ENCODE peak calls at places on chromosomes 4 and X, in four cellular contexts. B is right lobe of liver, L is heart left ventricle, X is prostate gland. Q is an unnamed sample.

GRCh38 chr4:81724925-81725329 is 253.2 kb upstream of the RASGEF1B start:
- DNase-seq in B (peak), L (peak), X (no peak), Q (no peak)

GRCh38 chr4:81919810-81920209 is 448.1 kb upstream of the RASGEF1B start:
- DNase-seq in X (no peak), B (no peak), L (no peak), Q (no peak)

GRCh38 chrX:72299891-72300630 is 5.7 kb downstream of the CITED1 start:
- DNase-seq in B (no peak), X (no peak), L (no peak), Q (no peak)

GRCh38 chr4:56981795-56982201 is 3.1 kb downstream of the POLR2B start:
- DNase-seq in B (no peak), L (no peak), X (no peak), Q (no peak)

GRCh38 chr4:94892051-94892450 is 134.3 kb downstream of the BMPR1B start:
- DNase-seq in X (no peak), L (no peak), B (no peak), Q (no peak)

GRCh38 chrX:132750312-132751042 is 208.0 kb downstream of the HS6ST2 start:
- DNase-seq in L (no peak), B (no peak), X (no peak), Q (peak)

GRCh38 chr4:81180916-81181315 is 34.1 kb downstream of the PRKG2 start:
- DNase-seq in B (no peak), X (no peak), L (no peak), Q (peak)

GRCh38 chrX:39582091-39582490 is 515.7 kb downstream of the BCOR start:
- DNase-seq in X (no peak), B (no peak), L (no peak), Q (peak)

GRCh38 chr4:189615217-189615663 is 325.4 kb upstream of the FRG1 start:
- DNase-seq in X (no peak), L (no peak), B (no peak), Q (no peak)

GRCh38 chr4:47705326-47705981 is 132.4 kb downstream of the CORIN start:
- DNase-seq in B (no peak), X (no peak), L (no peak), Q (peak)

GRCh38 chr4:98193459-98194105 is 50.3 kb upstream of the STPG2 start:
- DNase-seq in L (no peak), X (no peak), B (no peak), Q (no peak)

GRCh38 chrX:50211510-50211909 is 6.9 kb downstream of the CCNB3 start:
- DNase-seq in X (no peak), B (no peak), L (no peak), Q (peak)

GRCh38 chrX:148070504-148070877 is 89.4 kb downstream of the FMR1NB start:
- DNase-seq in L (no peak), B (no peak), X (no peak), Q (peak)

GRCh38 chr4:150582881-150583286 is 933 bp downstream of the MAB21L2 start:
- DNase-seq in L (no peak), B (peak), X (no peak), Q (no peak)

GRCh38 chr4:150583287-150584197 is 1.6 kb downstream of the MAB21L2 start:
- DNase-seq in B (peak), L (peak), X (no peak), Q (no peak)

GRCh38 chr4:150581206-150581605 is 745 bp upstream of the MAB21L2 start:
- DNase-seq in B (no peak), L (no peak), X (no peak), Q (no peak)

GRCh38 chr4:150581611-150582010 is 340 bp upstream of the MAB21L2 start:
- DNase-seq in X (no peak), B (no peak), L (no peak), Q (no peak)

GRCh38 chr4:150582101-150582565 is at the start of gene MAB21L2:
- DNase-seq in B (no peak), X (no peak), L (no peak), Q (no peak)
- TF ChIP-seq CTCF in B (no peak), X (no peak), L (no peak), Q (no peak)

DNA sequence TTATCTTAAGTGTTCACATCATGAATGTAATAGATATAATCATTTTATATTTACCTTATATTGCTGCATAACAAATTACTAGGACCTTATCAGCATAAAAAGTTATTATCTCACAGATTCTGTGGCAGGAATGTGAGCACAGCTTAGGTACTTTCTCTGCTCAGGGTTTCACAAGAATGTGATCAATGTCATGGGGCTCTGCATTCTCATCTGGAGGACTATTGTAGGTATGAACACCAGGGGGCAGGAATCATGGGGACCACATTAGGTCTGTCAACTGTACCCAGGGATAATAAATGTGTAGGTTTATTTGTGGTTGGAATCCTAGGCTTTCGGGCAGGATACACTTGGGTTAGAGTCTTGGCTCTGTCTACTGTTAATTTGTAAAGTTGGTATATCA is 519.2 kb downstream of the ARAP2 start:
- DNase-seq in X (no peak), L (no peak), B (no peak), Q (peak)
- TF ChIP-seq CTCF in X (no peak), L (no peak), B (no peak), Q (peak)

GRCh38 chrX:135309430-135309923 is at the start of gene ETDC:
- DNase-seq in B (no peak), X (no peak), L (no peak), Q (no peak)
- TF ChIP-seq CTCF in B (no peak), X (no peak), L (no peak), Q (no peak)

GRCh38 chr4:164288578-164288977 is 465.4 kb upstream of the SMIM31 start:
- DNase-seq in X (no peak), L (no peak), B (no peak), Q (no peak)

DNA sequence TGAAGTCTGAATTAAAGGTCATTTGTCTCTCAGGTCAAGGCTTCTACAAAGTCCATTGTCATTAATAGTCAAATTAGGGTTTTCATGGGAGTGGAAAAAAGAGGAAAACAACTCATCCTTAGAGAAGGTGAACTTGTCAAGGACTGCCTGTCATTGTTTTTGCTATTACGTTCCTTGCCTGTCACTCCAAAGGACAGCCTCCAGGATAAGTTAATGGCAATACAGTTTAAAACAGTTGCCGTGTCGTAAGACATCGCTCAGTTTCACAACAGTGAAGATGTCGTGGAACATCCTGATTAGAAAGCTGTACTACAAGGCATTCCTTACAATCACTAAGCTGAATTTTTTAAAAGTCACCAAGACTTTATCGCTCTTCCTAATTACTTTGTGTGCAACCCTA is 466.8 kb upstream of the SMIM31 start:
- DNase-seq in L (no peak), X (no peak), B (no peak), Q (peak)
- TF ChIP-seq CTCF in L (no peak), X (no peak), B (no peak), Q (no peak)

GRCh38 chr4:142158980-142159379 is 522.6 kb downstream of the IL15 start:
- DNase-seq in L (no peak), B (no peak), X (no peak), Q (no peak)
- TF ChIP-seq CTCF in L (no peak), B (no peak), X (no peak), Q (no peak)

Q was measured in NB4.